ENCODE peak calls at places on chromosomes 12 and 14, in ten cellular contexts. One of them, this sample, is unnamed.

GRCh38 chr12:100346660-100347059 is 10.2 kb upstream of the SLC17A8 start:
- DNase-seq in neuronal stem cell: no peak
- DNase-seq in CD8-positive, alpha-beta memory T cell: no peak
- DNase-seq in IMR-90: peak; percentile 39
- DNase-seq in naive thymus-derived CD4-positive, alpha-beta T cell: no peak
- DNase-seq in A549: no peak
- DNase-seq in RWPE1: no peak
- DNase-seq in mammary epithelial cell: no peak
- DNase-seq in HCT116: no peak
- DNase-seq in dorsolateral prefrontal cortex: no peak
- DNase-seq in this sample: no peak

GRCh38 chr14:102838531-102838930 is 61.3 kb downstream of the TRAF3 start:
- DNase-seq in neuronal stem cell: no peak
- DNase-seq in CD8-positive, alpha-beta memory T cell: no peak
- DNase-seq in IMR-90: no peak
- DNase-seq in naive thymus-derived CD4-positive, alpha-beta T cell: no peak
- DNase-seq in A549: no peak
- DNase-seq in RWPE1: no peak
- DNase-seq in mammary epithelial cell: no peak
- DNase-seq in HCT116: no peak
- DNase-seq in dorsolateral prefrontal cortex: no peak
- DNase-seq in this sample: no peak

GRCh38 chr14:53982546-53982945 is 25.9 kb upstream of the BMP4 start:
- DNase-seq in neuronal stem cell: no peak
- DNase-seq in CD8-positive, alpha-beta memory T cell: no peak
- DNase-seq in IMR-90: no peak
- DNase-seq in naive thymus-derived CD4-positive, alpha-beta T cell: no peak
- DNase-seq in A549: no peak
- DNase-seq in RWPE1: no peak
- DNase-seq in mammary epithelial cell: no peak
- DNase-seq in HCT116: no peak
- DNase-seq in dorsolateral prefrontal cortex: no peak
- DNase-seq in this sample: no peak

GRCh38 chr14:103543140-103543539 is 14.1 kb downstream of the TRMT61A start:
- DNase-seq in neuronal stem cell: no peak
- DNase-seq in CD8-positive, alpha-beta memory T cell: no peak
- DNase-seq in IMR-90: no peak
- DNase-seq in naive thymus-derived CD4-positive, alpha-beta T cell: no peak
- DNase-seq in A549: no peak
- DNase-seq in RWPE1: no peak
- DNase-seq in mammary epithelial cell: no peak
- DNase-seq in HCT116: no peak
- DNase-seq in dorsolateral prefrontal cortex: peak; percentile 76
- DNase-seq in this sample: no peak

GRCh38 chr14:84262932-84263331 is 1267.0 kb upstream of the FLRT2 start:
- DNase-seq in neuronal stem cell: no peak
- DNase-seq in CD8-positive, alpha-beta memory T cell: no peak
- DNase-seq in IMR-90: no peak
- DNase-seq in naive thymus-derived CD4-positive, alpha-beta T cell: no peak
- DNase-seq in A549: no peak
- DNase-seq in RWPE1: no peak
- DNase-seq in mammary epithelial cell: no peak
- DNase-seq in HCT116: no peak
- DNase-seq in dorsolateral prefrontal cortex: no peak
- DNase-seq in this sample: no peak

GRCh38 chr12:112466011-112466422 is 47.3 kb downstream of the PTPN11 start:
- DNase-seq in neuronal stem cell: no peak
- DNase-seq in CD8-positive, alpha-beta memory T cell: no peak
- DNase-seq in IMR-90: no peak
- DNase-seq in naive thymus-derived CD4-positive, alpha-beta T cell: no peak
- DNase-seq in A549: no peak
- DNase-seq in RWPE1: no peak
- DNase-seq in mammary epithelial cell: no peak
- DNase-seq in HCT116: no peak
- DNase-seq in dorsolateral prefrontal cortex: no peak
- DNase-seq in this sample: no peak

GRCh38 chr12:23816394-23816851 is 133.0 kb downstream of the SOX5 start:
- DNase-seq in neuronal stem cell: no peak
- DNase-seq in CD8-positive, alpha-beta memory T cell: no peak
- DNase-seq in IMR-90: no peak
- DNase-seq in naive thymus-derived CD4-positive, alpha-beta T cell: no peak
- DNase-seq in A549: no peak
- DNase-seq in RWPE1: no peak
- DNase-seq in mammary epithelial cell: no peak
- DNase-seq in HCT116: no peak
- DNase-seq in dorsolateral prefrontal cortex: no peak
- DNase-seq in this sample: no peak

GRCh38 chr12:12190087-12190809 is 76.6 kb downstream of the LRP6 start:
- DNase-seq in neuronal stem cell: no peak
- DNase-seq in CD8-positive, alpha-beta memory T cell: no peak
- DNase-seq in IMR-90: no peak
- DNase-seq in naive thymus-derived CD4-positive, alpha-beta T cell: no peak
- DNase-seq in A549: no peak
- DNase-seq in RWPE1: no peak
- DNase-seq in mammary epithelial cell: peak; percentile 14
- DNase-seq in HCT116: no peak
- DNase-seq in dorsolateral prefrontal cortex: no peak
- DNase-seq in this sample: no peak

GRCh38 chr14:73242274-73242960 is 5.1 kb downstream of the PAPLN start:
- DNase-seq in neuronal stem cell: no peak
- DNase-seq in CD8-positive, alpha-beta memory T cell: no peak
- DNase-seq in IMR-90: no peak
- DNase-seq in naive thymus-derived CD4-positive, alpha-beta T cell: no peak
- DNase-seq in A549: no peak
- DNase-seq in RWPE1: no peak
- DNase-seq in mammary epithelial cell: no peak
- DNase-seq in HCT116: no peak
- DNase-seq in dorsolateral prefrontal cortex: no peak
- DNase-seq in this sample: no peak

GRCh38 chr12:68617160-68617926 is 6.6 kb downstream of the RAP1B start:
- DNase-seq in neuronal stem cell: no peak
- DNase-seq in CD8-positive, alpha-beta memory T cell: no peak
- DNase-seq in IMR-90: peak; percentile 74
- DNase-seq in naive thymus-derived CD4-positive, alpha-beta T cell: no peak
- DNase-seq in A549: no peak
- DNase-seq in RWPE1: no peak
- DNase-seq in mammary epithelial cell: peak; percentile 67
- DNase-seq in HCT116: no peak
- DNase-seq in dorsolateral prefrontal cortex: no peak
- DNase-seq in this sample: no peak

GRCh38 chr12:9276990-9277389 is 68.8 kb upstream of the PZP start:
- DNase-seq in neuronal stem cell: no peak
- DNase-seq in CD8-positive, alpha-beta memory T cell: no peak
- DNase-seq in IMR-90: no peak
- DNase-seq in naive thymus-derived CD4-positive, alpha-beta T cell: no peak
- DNase-seq in A549: no peak
- DNase-seq in RWPE1: no peak
- DNase-seq in mammary epithelial cell: no peak
- DNase-seq in HCT116: no peak
- DNase-seq in dorsolateral prefrontal cortex: no peak
- DNase-seq in this sample: no peak

GRCh38 chr12:9273276-9273675 is 65.1 kb upstream of the PZP start:
- DNase-seq in neuronal stem cell: no peak
- DNase-seq in CD8-positive, alpha-beta memory T cell: no peak
- DNase-seq in IMR-90: peak; percentile 58
- DNase-seq in naive thymus-derived CD4-positive, alpha-beta T cell: no peak
- DNase-seq in A549: no peak
- DNase-seq in RWPE1: no peak
- DNase-seq in mammary epithelial cell: peak; percentile 35
- DNase-seq in HCT116: no peak
- DNase-seq in dorsolateral prefrontal cortex: no peak
- DNase-seq in this sample: no peak

GRCh38 chr12:9271875-9272274 is 63.7 kb upstream of the PZP start:
- DNase-seq in neuronal stem cell: no peak
- DNase-seq in CD8-positive, alpha-beta memory T cell: no peak
- DNase-seq in IMR-90: no peak
- DNase-seq in naive thymus-derived CD4-positive, alpha-beta T cell: no peak
- DNase-seq in A549: no peak
- DNase-seq in RWPE1: no peak
- DNase-seq in mammary epithelial cell: no peak
- DNase-seq in HCT116: no peak
- DNase-seq in dorsolateral prefrontal cortex: no peak
- DNase-seq in this sample: no peak
- H3K27ac ChIP-seq in neuronal stem cell: no peak overlapping the region
- H3K27ac ChIP-seq in CD8-positive, alpha-beta memory T cell: no peak overlapping the region
- H3K27ac ChIP-seq in IMR-90: no peak overlapping the region
- H3K27ac ChIP-seq in naive thymus-derived CD4-positive, alpha-beta T cell: no peak overlapping the region
- H3K27ac ChIP-seq in A549: no peak overlapping the region
- H3K27ac ChIP-seq in RWPE1: no peak overlapping the region
- H3K27ac ChIP-seq in mammary epithelial cell: no peak overlapping the region
- H3K27ac ChIP-seq in HCT116: no peak overlapping the region
- H3K27ac ChIP-seq in dorsolateral prefrontal cortex: no peak overlapping the region
- H3K27ac ChIP-seq in this sample: no peak overlapping the region

GRCh38 chr12:28242129-28242887 is 52.1 kb downstream of the CCDC91 start:
- DNase-seq in neuronal stem cell: no peak
- DNase-seq in CD8-positive, alpha-beta memory T cell: no peak
- DNase-seq in IMR-90: no peak
- DNase-seq in naive thymus-derived CD4-positive, alpha-beta T cell: no peak
- DNase-seq in A549: no peak
- DNase-seq in RWPE1: no peak
- DNase-seq in mammary epithelial cell: no peak
- DNase-seq in HCT116: no peak
- DNase-seq in dorsolateral prefrontal cortex: no peak
- DNase-seq in this sample: no peak
- H3K27ac ChIP-seq in neuronal stem cell: no peak overlapping the region
- H3K27ac ChIP-seq in CD8-positive, alpha-beta memory T cell: peak overlapping the region; percentile 51
- H3K27ac ChIP-seq in IMR-90: no peak overlapping the region
- H3K27ac ChIP-seq in naive thymus-derived CD4-positive, alpha-beta T cell: no peak overlapping the region
- H3K27ac ChIP-seq in A549: no peak overlapping the region
- H3K27ac ChIP-seq in RWPE1: no peak overlapping the region
- H3K27ac ChIP-seq in mammary epithelial cell: no peak overlapping the region
- H3K27ac ChIP-seq in HCT116: no peak overlapping the region
- H3K27ac ChIP-seq in dorsolateral prefrontal cortex: no peak overlapping the region
- H3K27ac ChIP-seq in this sample: no peak overlapping the region

DNA sequence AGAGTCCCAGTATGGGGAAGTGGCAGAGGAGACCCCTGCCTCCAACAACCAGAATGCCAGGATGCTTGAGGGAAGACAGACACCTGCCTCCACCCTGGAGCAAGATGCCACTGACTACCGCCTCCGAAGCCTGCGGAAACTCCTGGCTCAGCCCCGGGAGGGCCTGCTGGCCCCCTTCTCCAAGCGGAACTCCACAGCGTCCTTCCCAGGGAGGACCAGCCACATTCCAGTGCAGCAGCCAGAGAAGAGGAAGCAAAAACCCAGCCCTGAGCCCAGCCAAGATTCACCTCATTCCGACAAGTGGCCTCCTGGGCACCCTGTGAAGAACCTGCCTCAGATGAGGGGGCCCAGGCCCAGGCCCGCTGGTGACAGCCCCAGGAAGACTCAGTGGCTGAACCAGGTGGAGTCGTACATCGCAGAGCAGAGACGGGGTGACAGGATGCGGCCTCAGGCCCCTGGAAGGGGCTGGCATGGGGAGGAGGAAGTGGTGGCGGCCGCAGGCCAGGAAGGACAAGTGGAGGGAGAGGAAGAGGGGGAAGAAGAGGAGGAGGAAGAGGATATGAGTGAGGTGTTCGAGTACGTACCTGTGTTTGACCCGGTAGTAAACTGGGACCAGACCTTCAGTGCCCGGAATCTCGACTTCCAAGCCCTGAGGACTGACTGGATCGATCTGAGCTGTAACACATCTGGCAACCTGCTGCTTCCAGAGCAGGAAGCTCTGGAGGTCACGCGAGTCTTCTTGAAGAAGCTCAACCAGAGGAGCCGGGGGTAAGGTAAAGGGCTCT is 93.7 kb downstream of the B4GALNT3 start:
- DNase-seq in neuronal stem cell: no peak
- DNase-seq in CD8-positive, alpha-beta memory T cell: peak; percentile 59
- DNase-seq in IMR-90: no peak
- DNase-seq in naive thymus-derived CD4-positive, alpha-beta T cell: peak; percentile 65
- DNase-seq in A549: no peak
- DNase-seq in RWPE1: no peak
- DNase-seq in mammary epithelial cell: no peak
- DNase-seq in HCT116: no peak
- DNase-seq in dorsolateral prefrontal cortex: no peak
- DNase-seq in this sample: no peak
- H3K27ac ChIP-seq in neuronal stem cell: no peak overlapping the region
- H3K27ac ChIP-seq in CD8-positive, alpha-beta memory T cell: no peak overlapping the region
- H3K27ac ChIP-seq in IMR-90: no peak overlapping the region
- H3K27ac ChIP-seq in naive thymus-derived CD4-positive, alpha-beta T cell: no peak overlapping the region
- H3K27ac ChIP-seq in A549: peak overlapping the region; percentile 11
- H3K27ac ChIP-seq in RWPE1: no peak overlapping the region
- H3K27ac ChIP-seq in mammary epithelial cell: no peak overlapping the region
- H3K27ac ChIP-seq in HCT116: no peak overlapping the region
- H3K27ac ChIP-seq in dorsolateral prefrontal cortex: no peak overlapping the region
- H3K27ac ChIP-seq in this sample: no peak overlapping the region

GRCh38 chr12:116712458-116713303 is 25.2 kb downstream of the SPRING1 start:
- DNase-seq in neuronal stem cell: no peak
- DNase-seq in CD8-positive, alpha-beta memory T cell: no peak
- DNase-seq in IMR-90: no peak
- DNase-seq in naive thymus-derived CD4-positive, alpha-beta T cell: no peak
- DNase-seq in A549: no peak
- DNase-seq in RWPE1: peak; percentile 46
- DNase-seq in mammary epithelial cell: peak; percentile 78
- DNase-seq in HCT116: no peak
- DNase-seq in dorsolateral prefrontal cortex: no peak
- DNase-seq in this sample: no peak

GRCh38 chr12:116710367-116710766 is 27.5 kb downstream of the SPRING1 start:
- DNase-seq in neuronal stem cell: no peak
- DNase-seq in CD8-positive, alpha-beta memory T cell: no peak
- DNase-seq in IMR-90: no peak
- DNase-seq in naive thymus-derived CD4-positive, alpha-beta T cell: no peak
- DNase-seq in A549: no peak
- DNase-seq in RWPE1: no peak
- DNase-seq in mammary epithelial cell: no peak
- DNase-seq in HCT116: no peak
- DNase-seq in dorsolateral prefrontal cortex: no peak
- DNase-seq in this sample: no peak

GRCh38 chr12:116713529-116713928 is 24.3 kb downstream of the SPRING1 start:
- DNase-seq in neuronal stem cell: no peak
- DNase-seq in CD8-positive, alpha-beta memory T cell: no peak
- DNase-seq in IMR-90: no peak
- DNase-seq in naive thymus-derived CD4-positive, alpha-beta T cell: no peak
- DNase-seq in A549: no peak
- DNase-seq in RWPE1: no peak
- DNase-seq in mammary epithelial cell: no peak
- DNase-seq in HCT116: no peak
- DNase-seq in dorsolateral prefrontal cortex: no peak
- DNase-seq in this sample: no peak

GRCh38 chr12:116708826-116709756 is 28.8 kb downstream of the SPRING1 start:
- DNase-seq in neuronal stem cell: peak; percentile 42
- DNase-seq in CD8-positive, alpha-beta memory T cell: peak; percentile 40
- DNase-seq in IMR-90: peak; percentile 58
- DNase-seq in naive thymus-derived CD4-positive, alpha-beta T cell: peak; percentile 63
- DNase-seq in A549: peak; percentile 74
- DNase-seq in RWPE1: peak; percentile 48
- DNase-seq in mammary epithelial cell: peak; percentile 46
- DNase-seq in HCT116: peak; percentile 38
- DNase-seq in dorsolateral prefrontal cortex: peak; percentile 85
- DNase-seq in this sample: peak; percentile 60

DNA sequence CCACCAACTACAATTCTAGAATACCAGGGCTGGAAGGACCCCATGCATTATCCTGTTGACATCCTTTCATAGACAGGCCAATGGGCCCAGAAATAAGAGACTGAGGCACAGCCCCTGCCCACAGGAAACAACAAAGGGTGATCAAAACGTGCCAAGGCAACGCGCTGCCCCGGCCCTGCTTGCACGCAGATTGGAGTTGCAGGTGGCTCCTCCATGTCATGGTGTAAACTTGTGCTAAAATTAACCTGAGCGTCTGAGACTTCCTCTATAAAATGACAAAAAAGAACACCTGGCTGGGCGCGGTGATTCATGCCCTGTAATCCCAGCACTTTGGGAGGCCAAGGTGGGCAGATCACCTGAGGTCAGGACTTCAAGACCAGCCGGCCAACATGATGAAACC is 30.1 kb downstream of the SPRING1 start:
- DNase-seq in neuronal stem cell: no peak
- DNase-seq in CD8-positive, alpha-beta memory T cell: no peak
- DNase-seq in IMR-90: no peak
- DNase-seq in naive thymus-derived CD4-positive, alpha-beta T cell: no peak
- DNase-seq in A549: no peak
- DNase-seq in RWPE1: no peak
- DNase-seq in mammary epithelial cell: no peak
- DNase-seq in HCT116: no peak
- DNase-seq in dorsolateral prefrontal cortex: no peak
- DNase-seq in this sample: no peak
- H3K27ac ChIP-seq in neuronal stem cell: no peak overlapping the region
- H3K27ac ChIP-seq in CD8-positive, alpha-beta memory T cell: no peak overlapping the region
- H3K27ac ChIP-seq in IMR-90: no peak overlapping the region
- H3K27ac ChIP-seq in naive thymus-derived CD4-positive, alpha-beta T cell: no peak overlapping the region
- H3K27ac ChIP-seq in A549: no peak overlapping the region
- H3K27ac ChIP-seq in RWPE1: no peak overlapping the region
- H3K27ac ChIP-seq in mammary epithelial cell: no peak overlapping the region
- H3K27ac ChIP-seq in HCT116: no peak overlapping the region
- H3K27ac ChIP-seq in dorsolateral prefrontal cortex: no peak overlapping the region
- H3K27ac ChIP-seq in this sample: no peak overlapping the region

This sample was measured in substantia nigra.